ENCODE peak calls at places on chromosomes 5 and 9, in eight cellular contexts. O is COR-L47; A is anterior cingulate cortex; U is DMS153; P is sciatic nerve; Z is stimulated activated CD8-positive, alpha-beta memory T cell treated with anti-CD3 and anti-CD28 coated beads, Interleukin-2, amount 100 ng/mL, for 48 hours; X is cardiac muscle cell; C is occipital lobe. G is an unnamed sample.
A peak's percentile ranks its signal among the peaks of the same experiment; 100 is the strongest.

GRCh38 chr5:128551476-128551875 is 13.4 kb upstream of the FBN2 start:
- DNase-seq in O (no peak), A (no peak), U (no peak), P (no peak), Z (no peak), X (no peak), C (no peak), G (no peak)

GRCh38 chr5:138911441-138911840 is 36.3 kb upstream of the LRRTM2 start:
- DNase-seq in O (no peak), A (no peak), U (no peak), P (no peak), Z (no peak), X (no peak), C (no peak), G (no peak)

GRCh38 chr5:168818586-168818985 is 239.4 kb upstream of the PANK3 start:
- DNase-seq in O (no peak), A (no peak), U (peak; percentile 52), P (no peak), Z (no peak), X (peak; percentile 69), C (no peak), G (no peak)

GRCh38 chr9:70399141-70399540 is 15.3 kb downstream of the KLF9 start:
- DNase-seq in O (no peak), A (no peak), U (no peak), P (no peak), Z (no peak), X (no peak), C (no peak), G (no peak)

GRCh38 chr9:91360551-91361293 is 996 bp downstream of the AUH start:
- DNase-seq in O (no peak), A (no peak), U (no peak), P (no peak), Z (no peak), X (peak; percentile 13), C (no peak), G (peak; percentile 7)

GRCh38 chr5:176817369-176817841 is 7.0 kb downstream of the UNC5A start:
- DNase-seq in O (peak; percentile 88), A (no peak), U (no peak), P (no peak), Z (no peak), X (peak; percentile 74), C (no peak), G (no peak)

GRCh38 chr5:142531977-142532376 is 153.9 kb downstream of the FGF1 start:
- DNase-seq in O (no peak), A (no peak), U (no peak), P (no peak), Z (no peak), X (no peak), C (no peak), G (no peak)

GRCh38 chr5:103098993-103099392 is 20.9 kb downstream of the GIN1 start:
- DNase-seq in O (no peak), A (no peak), U (no peak), P (no peak), Z (no peak), X (no peak), C (no peak), G (no peak)

GRCh38 chr5:58135571-58136335 is 324.1 kb downstream of the PLK2 start:
- DNase-seq in O (no peak), A (no peak), U (no peak), P (no peak), Z (no peak), X (no peak), C (no peak), G (no peak)

GRCh38 chr9:121350993-121351561 is 19.0 kb downstream of the STOM start:
- DNase-seq in O (peak; percentile 67), A (peak; percentile 34), U (peak; percentile 68), P (peak; percentile 76), Z (no peak), X (peak; percentile 34), C (peak; percentile 20), G (peak; percentile 75)

GRCh38 chr5:135079282-135079681 is 45.3 kb upstream of the PITX1 start:
- DNase-seq in O (no peak), A (no peak), U (no peak), P (peak; percentile 14), Z (no peak), X (no peak), C (no peak), G (no peak)

GRCh38 chr9:123609844-123610243 is 253.8 kb downstream of the CRB2 start:
- DNase-seq in O (peak; percentile 18), A (no peak), U (no peak), P (no peak), Z (no peak), X (no peak), C (no peak), G (peak; percentile 13)

GRCh38 chr9:137396227-137396626 is 26.7 kb downstream of the EXD3 start:
- DNase-seq in O (no peak), A (no peak), U (no peak), P (no peak), Z (no peak), X (no peak), C (no peak), G (no peak)

GRCh38 chr9:115814081-115814480 is 339.5 kb upstream of the PAPPA start:
- DNase-seq in O (no peak), A (no peak), U (no peak), P (no peak), Z (no peak), X (no peak), C (no peak), G (no peak)

GRCh38 chr5:154101184-154101583 is 62.4 kb downstream of the MFAP3 start:
- DNase-seq in O (no peak), A (no peak), U (no peak), P (no peak), Z (no peak), X (peak; percentile 60), C (no peak), G (no peak)

GRCh38 chr5:140882591-140882899 is 621 bp downstream of the PCDHA13 start:
- DNase-seq in O (peak; percentile 33), A (no peak), U (no peak), P (no peak), Z (no peak), X (peak; percentile 10), C (no peak), G (peak; percentile 17)

GRCh38 chr9:83220737-83221136 is 157.8 kb upstream of the RASEF start:
- DNase-seq in O (no peak), A (no peak), U (no peak), P (no peak), Z (no peak), X (peak; percentile 23), C (no peak), G (no peak)

GRCh38 chr5:33227746-33228145 is 213.0 kb upstream of the TARS1 start:
- DNase-seq in O (no peak), A (no peak), U (no peak), P (no peak), Z (no peak), X (no peak), C (no peak), G (no peak)

GRCh38 chr9:93126151-93126781 is 7.8 kb downstream of the NINJ1 start:
- DNase-seq in O (no peak), A (no peak), U (no peak), P (peak; percentile 66), Z (no peak), X (no peak), C (no peak), G (peak; percentile 2)

GRCh38 chr5:134141346-134142050 is 27.0 kb downstream of the TCF7 start:
- DNase-seq in O (no peak), A (no peak), U (no peak), P (no peak), Z (no peak), X (no peak), C (no peak), G (no peak)

GRCh38 chr9:38388283-38389223 is 3.9 kb upstream of the ALDH1B1 start:
- DNase-seq in O (no peak), A (no peak), U (no peak), P (no peak), Z (no peak), X (no peak), C (no peak), G (peak; percentile 16)

GRCh38 chr9:73151653-73152382 is at the start of gene ANXA1:
- DNase-seq in O (no peak), A (no peak), U (no peak), P (no peak), Z (no peak), X (no peak), C (no peak), G (no peak)

GRCh38 chr9:13267743-13268142 is 11.7 kb downstream of the MPDZ start:
- DNase-seq in O (no peak), A (no peak), U (no peak), P (no peak), Z (no peak), X (no peak), C (no peak), G (no peak)

GRCh38 chr5:54703091-54703490 is 185.5 kb downstream of the SNX18 start:
- DNase-seq in O (peak; percentile 41), A (no peak), U (peak; percentile 19), P (peak; percentile 65), Z (no peak), X (no peak), C (no peak), G (no peak)

G was measured in Ammon's horn.